ENCODE peak calls at places on chromosomes 6 and 20, in eight cellular contexts. N is H1, W is IMR-90, Z is prostate gland, M is H54, G is HCT116, E is erythroblast, Y is breast epithelium. Q is an unnamed sample.
A peak's percentile ranks its signal among the peaks of the same experiment; 100 is the strongest.

GRCh38 chr6:13044390-13044789 is 283.9 kb downstream of the TBC1D7 start:
- DNase-seq in N (peak; percentile 50), W (no peak), Z (no peak), M (peak; percentile 61), G (peak; percentile 38), E (peak; percentile 7), Y (no peak), Q (peak; percentile 59)

GRCh38 chr6:30494275-30494990 is 5.1 kb downstream of the HLA-E start:
- DNase-seq in N (no peak), W (no peak), Z (no peak), M (no peak), G (no peak), E (no peak), Y (no peak), Q (no peak)

GRCh38 chr6:42313038-42313437 is 95.4 kb upstream of the MRPS10 start:
- DNase-seq in N (no peak), W (peak; percentile 84), Z (no peak), M (no peak), G (no peak), E (no peak), Y (no peak), Q (no peak)

GRCh38 chr20:24747015-24747712 is 201.9 kb upstream of the CST7 start:
- DNase-seq in N (no peak), W (no peak), Z (no peak), M (no peak), G (no peak), E (no peak), Y (no peak), Q (no peak)

GRCh38 chr6:89270951-89271721 is 44.0 kb downstream of the GABRR2 start:
- DNase-seq in N (peak; percentile 37), W (no peak), Z (no peak), M (no peak), G (no peak), E (no peak), Y (no peak), Q (peak; percentile 73)

GRCh38 chr20:22577515-22578220 is 6.7 kb downstream of the FOXA2 start:
- DNase-seq in N (peak; percentile 66), W (no peak), Z (no peak), M (no peak), G (no peak), E (no peak), Y (no peak), Q (no peak)

GRCh38 chr20:51339721-51340450 is 202.6 kb downstream of the NFATC2 start:
- DNase-seq in N (no peak), W (no peak), Z (no peak), M (no peak), G (no peak), E (no peak), Y (no peak), Q (no peak)

GRCh38 chr6:167093922-167094432 is 28.9 kb upstream of the CCR6 start:
- DNase-seq in N (no peak), W (no peak), Z (no peak), M (no peak), G (no peak), E (no peak), Y (no peak), Q (peak; percentile 72)

GRCh38 chr6:11271637-11272036 is 39.2 kb upstream of the NEDD9 start:
- DNase-seq in N (no peak), W (peak; percentile 96), Z (no peak), M (no peak), G (no peak), E (no peak), Y (no peak), Q (no peak)

GRCh38 chr20:61447950-61448349 is 195.9 kb downstream of the CDH4 start:
- DNase-seq in N (no peak), W (no peak), Z (no peak), M (no peak), G (no peak), E (no peak), Y (no peak), Q (no peak)

GRCh38 chr6:166862287-166862977 is 93.9 kb downstream of the RNASET2 start:
- DNase-seq in N (peak; percentile 81), W (no peak), Z (peak; percentile 21), M (no peak), G (no peak), E (no peak), Y (no peak), Q (no peak)

GRCh38 chr6:119720160-119720559 is 370.6 kb upstream of the MAN1A1 start:
- DNase-seq in N (no peak), W (peak; percentile 1), Z (no peak), M (no peak), G (peak; percentile 32), E (peak; percentile 36), Y (no peak), Q (no peak)

GRCh38 chr6:21111399-21111725 is 482.2 kb upstream of the SOX4 start:
- DNase-seq in N (no peak), W (peak; percentile 1), Z (no peak), M (no peak), G (peak; percentile 21), E (no peak), Y (no peak), Q (no peak)
- TF ChIP-seq POLR2A in N (no peak), W (no peak), Z (no peak), M (no peak), G (no peak), E (no peak), Y (no peak), Q (no peak)

GRCh38 chr20:38113401-38114325 is 51.4 kb downstream of the TGM2 start:
- DNase-seq in N (peak; percentile 79), W (no peak), Z (no peak), M (no peak), G (peak; percentile 27), E (peak; percentile 89), Y (no peak), Q (peak; percentile 82)
- TF ChIP-seq POLR2A in N (no peak), W (no peak), Z (no peak), M (no peak), G (no peak), E (no peak), Y (no peak), Q (no peak)

DNA sequence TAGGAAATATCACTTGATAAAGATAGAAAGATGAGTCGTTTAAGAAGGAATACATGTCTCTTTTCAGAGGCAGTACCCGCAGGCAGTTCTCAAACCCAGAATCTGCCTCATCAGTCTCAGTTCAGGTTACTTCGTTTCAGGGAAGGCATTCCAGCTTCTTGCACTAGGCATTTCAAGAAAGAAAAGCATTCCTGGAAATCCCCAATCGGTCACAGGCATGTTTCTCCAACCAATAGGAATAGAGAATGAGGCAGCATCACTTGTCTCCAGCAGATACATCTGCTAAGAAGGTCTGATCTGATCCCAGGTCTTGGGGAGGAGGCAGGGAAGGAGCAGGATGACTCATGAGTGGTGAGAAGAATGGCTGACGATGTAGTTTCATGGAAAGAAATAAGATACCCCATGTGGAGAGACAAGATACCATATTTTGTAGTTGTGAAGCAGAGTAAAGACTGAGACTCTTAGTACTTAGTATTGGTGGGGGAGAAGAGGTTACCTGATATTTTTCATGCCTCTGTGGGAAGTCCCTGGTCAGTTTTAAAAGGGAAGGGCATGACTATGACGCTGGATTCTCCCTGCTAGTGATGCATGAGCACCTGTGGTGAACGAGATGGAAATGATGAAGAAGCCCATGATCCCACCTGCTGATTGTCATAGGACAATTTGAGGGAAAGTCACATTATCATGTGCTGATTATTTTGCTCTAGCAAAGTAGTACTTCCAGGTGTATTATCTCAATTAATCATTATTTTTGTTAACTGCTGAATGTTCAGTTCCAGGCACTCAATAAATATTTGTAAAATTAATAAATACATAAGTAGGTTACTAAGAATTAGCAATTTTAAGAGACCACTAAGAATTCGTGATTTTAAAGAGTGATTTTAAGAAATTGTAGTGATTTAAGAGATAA is 20.3 kb upstream of the HLA-DRB1 start:
- DNase-seq in N (peak; percentile 58), W (peak; percentile 92), Z (peak; percentile 41), M (peak; percentile 28), G (peak; percentile 94), E (peak; percentile 78), Y (no peak), Q (peak; percentile 72)
- TF ChIP-seq POLR2A in N (peak; percentile 40), W (no peak), Z (no peak), M (no peak), G (no peak), E (no peak), Y (no peak), Q (no peak)

GRCh38 chr6:71412559-71412958 is 123.9 kb downstream of the OGFRL1 start:
- DNase-seq in N (no peak), W (peak; percentile 51), Z (no peak), M (no peak), G (no peak), E (no peak), Y (no peak), Q (no peak)

GRCh38 chr6:71410681-71411080 is 122.1 kb downstream of the OGFRL1 start:
- DNase-seq in N (no peak), W (no peak), Z (no peak), M (no peak), G (no peak), E (no peak), Y (no peak), Q (no peak)

GRCh38 chr6:71411882-71412281 is 123.3 kb downstream of the OGFRL1 start:
- DNase-seq in N (no peak), W (no peak), Z (no peak), M (no peak), G (no peak), E (no peak), Y (no peak), Q (no peak)

GRCh38 chr6:71408966-71409723 is 120.5 kb downstream of the OGFRL1 start:
- DNase-seq in N (no peak), W (peak; percentile 64), Z (no peak), M (no peak), G (no peak), E (no peak), Y (no peak), Q (no peak)

GRCh38 chr6:71410164-71410566 is 121.6 kb downstream of the OGFRL1 start:
- DNase-seq in N (no peak), W (peak; percentile 40), Z (no peak), M (no peak), G (no peak), E (no peak), Y (no peak), Q (no peak)
- TF ChIP-seq POLR2A in N (no peak), W (no peak), Z (no peak), M (no peak), G (no peak), E (no peak), Y (no peak), Q (no peak)

GRCh38 chr20:47358672-47359532 is 2.4 kb upstream of the ZMYND8 start:
- DNase-seq in N (no peak), W (peak; percentile 90), Z (peak; percentile 95), M (peak; percentile 49), G (peak; percentile 49), E (peak; percentile 85), Y (peak; percentile 83), Q (peak; percentile 88)
- TF ChIP-seq POLR2A in N (no peak), W (peak; percentile 6), Z (peak; percentile 56), M (peak; percentile 54), G (no peak), E (peak; percentile 78), Y (peak; percentile 26), Q (peak; percentile 62)